ENCODE peak calls at places on chromosome 20, in four cellular contexts. O, K, P and B are unnamed samples.

GRCh38 chr20:8790442-8791074 is 278.3 kb upstream of the PLCB4 start:
- DNase-seq in K (no peak), O (peak; percentile 9), P (peak; percentile 45), B (peak; percentile 2)

GRCh38 chr20:62496525-62497218 is 20.9 kb upstream of the GATA5 start:
- DNase-seq in K (peak; percentile 73), O (no peak), P (no peak), B (no peak)

GRCh38 chr20:13492001-13492480 is 146.7 kb downstream of the TASP1 start:
- DNase-seq in P (peak; percentile 28), K (no peak), O (no peak), B (no peak)

GRCh38 chr20:49871391-49871948 is 43.9 kb downstream of the SPATA2 start:
- DNase-seq in K (no peak), P (no peak), O (no peak), B (no peak)

GRCh38 chr20:36315545-36316351 is 9.6 kb downstream of the DLGAP4 start:
- DNase-seq in P (no peak), K (peak; percentile 61), O (no peak), B (no peak)

GRCh38 chr20:38321959-38322598 is 18.1 kb downstream of the BPI start:
- DNase-seq in K (no peak), P (peak; percentile 28), O (no peak), B (no peak)

GRCh38 chr20:50670126-50670862 is 21.0 kb downstream of the RIPOR3 start:
- DNase-seq in K (no peak), O (no peak), P (no peak), B (no peak)

GRCh38 chr20:58515240-58516212 is at the start of gene APCDD1L:
- DNase-seq in P (peak; percentile 60), K (no peak), O (no peak), B (no peak)

GRCh38 chr20:37651932-37652331 is 41.9 kb upstream of the CTNNBL1 start:
- DNase-seq in P (no peak), O (peak; percentile 14), K (peak; percentile 65), B (peak; percentile 22)

GRCh38 chr20:57450419-57450818 is 59.2 kb downstream of the RBM38 start:
- DNase-seq in K (no peak), O (peak; percentile 73), P (no peak), B (peak; percentile 60)

GRCh38 chr20:35618372-35619131 is 2.9 kb downstream of the SPAG4 start:
- DNase-seq in O (no peak), K (peak; percentile 67), P (no peak), B (no peak)

GRCh38 chr20:43583982-43584432 is 6.7 kb upstream of the IFT52 start:
- DNase-seq in K (no peak), O (no peak), P (peak; percentile 78), B (no peak)